ENCODE peak calls at places on chromosomes 5 and 9, in four cellular contexts. Z is kidney tubule cell; L is activated CD8-positive, alpha-beta memory T cell treated with anti-CD3 and anti-CD28 coated beads for 24 hours; V is stimulated activated naive CD8-positive, alpha-beta T cell treated with anti-CD3 and anti-CD28 coated beads, Interleukin-15, Interleukin-2, amounts not matched to agents 100 U/mL and 50 U/mL, for 24 hours. B is an unnamed sample.
A peak's percentile ranks its signal among the peaks of the same experiment; 100 is the strongest.

GRCh38 chr5:53041071-53041692 is 52.0 kb downstream of the ITGA2 start:
- DNase-seq in Z (no peak), L (no peak), V (no peak), B (no peak)

GRCh38 chr9:16715404-16715803 is 155.1 kb downstream of the BNC2 start:
- DNase-seq in Z (no peak), L (no peak), V (no peak), B (no peak)

GRCh38 chr9:133603165-133603927 is 5.8 kb downstream of the FAM163B start:
- DNase-seq in Z (no peak), L (no peak), V (no peak), B (no peak)

GRCh38 chr5:154878642-154879335 is 20.4 kb downstream of the CNOT8 start:
- DNase-seq in Z (no peak), L (no peak), V (no peak), B (peak; percentile 2)

GRCh38 chr9:125700791-125701190 is 6.2 kb downstream of the MAPKAP1 start:
- DNase-seq in Z (peak; percentile 62), L (peak; percentile 63), V (peak; percentile 58), B (peak; percentile 70)

GRCh38 chr5:149141957-149142851 is 911 bp downstream of the ABLIM3 start:
- DNase-seq in Z (peak; percentile 33), L (no peak), V (no peak), B (peak; percentile 16)

GRCh38 chr9:15735083-15735974 is 182.5 kb downstream of the CCDC171 start:
- DNase-seq in Z (peak; percentile 60), L (no peak), V (no peak), B (peak; percentile 33)

GRCh38 chr5:28156981-28157380 is 1118.6 kb upstream of the CDH9 start:
- DNase-seq in Z (no peak), L (no peak), V (no peak), B (no peak)

GRCh38 chr5:90020575-90021535 is 388.7 kb downstream of the CETN3 start:
- DNase-seq in Z (peak; percentile 82), L (no peak), V (no peak), B (peak; percentile 52)

GRCh38 chr5:172849636-172850453 is 15.8 kb downstream of the ERGIC1 start:
- DNase-seq in Z (peak; percentile 91), L (no peak), V (peak; percentile 18), B (peak; percentile 50)

GRCh38 chr5:86143837-86144236 is 473.9 kb upstream of the COX7C start:
- DNase-seq in Z (peak; percentile 7), L (no peak), V (no peak), B (no peak)

GRCh38 chr9:124527781-124528180 is 20.6 kb upstream of the NR5A1 start:
- DNase-seq in Z (peak; percentile 65), L (no peak), V (no peak), B (no peak)

GRCh38 chr5:98524796-98525195 is 248.7 kb upstream of the RGMB start:
- DNase-seq in Z (no peak), L (no peak), V (no peak), B (no peak)

GRCh38 chr9:126327016-126327749 is 554 bp downstream of the MVB12B start:
- DNase-seq in Z (no peak), L (peak; percentile 77), V (peak; percentile 36), B (no peak)

GRCh38 chr9:108382267-108382666 is 473.5 kb downstream of the ACTL7B start:
- DNase-seq in Z (no peak), L (no peak), V (no peak), B (no peak)